ENCODE peak calls at places on chromosomes 12 and 14, in six cellular contexts. D, Q, O, J, Y and S are unnamed samples.

GRCh38 chr12:58728397-58728796 is 191.9 kb downstream of the LRIG3 start:
- DNase-seq in D (no peak), Q (no peak), O (no peak), J (no peak), Y (no peak), S (no peak)

GRCh38 chr12:57840701-57841100 is 5.8 kb downstream of the CTDSP2 start:
- DNase-seq in D (no peak), Q (no peak), O (no peak), J (no peak), Y (no peak), S (no peak)

GRCh38 chr14:85088231-85088630 is 441.7 kb upstream of the FLRT2 start:
- DNase-seq in D (no peak), Q (no peak), O (no peak), J (no peak), Y (no peak), S (no peak)

GRCh38 chr14:67987596-67987995 is 168.0 kb downstream of the RAD51B start:
- DNase-seq in D (no peak), Q (no peak), O (no peak), J (no peak), Y (peak), S (no peak)

GRCh38 chr12:9888665-9889273 is 7.5 kb downstream of the KLRF2 start:
- DNase-seq in D (no peak), Q (no peak), O (no peak), J (no peak), Y (no peak), S (no peak)

GRCh38 chr12:27434673-27435565 is 11.6 kb upstream of the SMCO2 start:
- DNase-seq in D (peak), Q (no peak), O (no peak), J (no peak), Y (no peak), S (peak)

GRCh38 chr12:87509233-87509820 is 519.9 kb downstream of the C12orf50 start:
- DNase-seq in D (no peak), Q (no peak), O (no peak), J (no peak), Y (no peak), S (no peak)

GRCh38 chr12:108265505-108265904 is 73.6 kb downstream of the CMKLR1 start:
- DNase-seq in D (no peak), Q (no peak), O (no peak), J (no peak), Y (no peak), S (no peak)

GRCh38 chr12:7935773-7936581 is at the start of gene SLC2A3:
- DNase-seq in D (peak), Q (peak), O (no peak), J (peak), Y (peak), S (peak)

GRCh38 chr14:75452324-75452723 is 24.5 kb downstream of the JDP2 start:
- DNase-seq in D (no peak), Q (no peak), O (no peak), J (no peak), Y (no peak), S (no peak)

GRCh38 chr12:46371718-46372130 is 849 bp downstream of the SLC38A2 start:
- DNase-seq in D (no peak), Q (peak), O (peak), J (no peak), Y (no peak), S (no peak)

GRCh38 chr14:31994391-31995033 is 82.6 kb upstream of the ARHGAP5 start:
- DNase-seq in D (no peak), Q (no peak), O (no peak), J (no peak), Y (no peak), S (no peak)

GRCh38 chr14:20413785-20414117 is 450 bp upstream of the TEP1 start:
- DNase-seq in D (no peak), Q (no peak), O (no peak), J (no peak), Y (no peak), S (no peak)

GRCh38 chr12:121087467-121088207 is 45.0 kb upstream of the P2RX7 start:
- DNase-seq in D (peak), Q (no peak), O (no peak), J (no peak), Y (no peak), S (no peak)

GRCh38 chr14:50377671-50378070 is 19.0 kb downstream of the CDKL1 start:
- DNase-seq in D (no peak), Q (no peak), O (no peak), J (no peak), Y (no peak), S (no peak)

GRCh38 chr14:50631408-50631821 is 36.7 kb downstream of the SAV1 start:
- DNase-seq in D (no peak), Q (no peak), O (no peak), J (no peak), Y (no peak), S (no peak)

GRCh38 chr14:87133073-87133815 is 859.7 kb downstream of the GALC start:
- DNase-seq in D (no peak), Q (no peak), O (no peak), J (no peak), Y (peak), S (no peak)